ENCODE peak calls at places on chromosomes 6 and 20, in seven cellular contexts. One of them, this sample, is unnamed.
A peak's percentile ranks its signal among the peaks of the same experiment; 100 is the strongest.

GRCh38 chr20:14009206-14009605 is 13.9 kb downstream of the MACROD2 start:
- DNase-seq in K562: no peak
- DNase-seq in HepG2: no peak
- DNase-seq in GM12878: no peak
- DNase-seq in HCT116: no peak
- DNase-seq in SK-N-SH: no peak
- DNase-seq in H1: no peak
- DNase-seq in this sample: no peak

GRCh38 chr20:58714923-58715708 is 22.5 kb downstream of the NPEPL1 start:
- DNase-seq in H1: no peak
- DNase-seq in K562: no peak
- DNase-seq in HCT116: no peak
- DNase-seq in HepG2: no peak
- DNase-seq in SK-N-SH: peak; percentile 29
- DNase-seq in GM12878: no peak
- DNase-seq in this sample: no peak

GRCh38 chr6:108114861-108115597 is 40.5 kb upstream of the OSTM1 start:
- DNase-seq in H1: peak; percentile 79
- DNase-seq in K562: no peak
- DNase-seq in HepG2: no peak
- DNase-seq in HCT116: no peak
- DNase-seq in GM12878: no peak
- DNase-seq in SK-N-SH: peak; percentile 80
- DNase-seq in this sample: no peak

GRCh38 chr6:156699017-156699421 is 78.2 kb upstream of the ARID1B start:
- DNase-seq in HepG2: no peak
- DNase-seq in GM12878: peak; percentile 85
- DNase-seq in K562: no peak
- DNase-seq in HCT116: no peak
- DNase-seq in H1: no peak
- DNase-seq in SK-N-SH: no peak
- DNase-seq in this sample: no peak

GRCh38 chr6:15533379-15534044 is 129.3 kb downstream of the DTNBP1 start:
- DNase-seq in H1: peak; percentile 39
- DNase-seq in GM12878: no peak
- DNase-seq in HepG2: no peak
- DNase-seq in K562: no peak
- DNase-seq in HCT116: no peak
- DNase-seq in SK-N-SH: no peak
- DNase-seq in this sample: no peak

GRCh38 chr20:63488331-63489251 is 10.3 kb downstream of the EEF1A2 start:
- DNase-seq in GM12878: no peak
- DNase-seq in HCT116: no peak
- DNase-seq in SK-N-SH: no peak
- DNase-seq in K562: no peak
- DNase-seq in H1: peak; percentile 76
- DNase-seq in HepG2: no peak
- DNase-seq in this sample: no peak

GRCh38 chr6:41469156-41469950 is 76.8 kb upstream of the FOXP4 start:
- DNase-seq in GM12878: no peak
- DNase-seq in SK-N-SH: no peak
- DNase-seq in K562: no peak
- DNase-seq in HCT116: no peak
- DNase-seq in H1: no peak
- DNase-seq in HepG2: no peak
- DNase-seq in this sample: no peak

GRCh38 chr6:20200761-20201160 is 11.5 kb downstream of the MBOAT1 start:
- DNase-seq in K562: no peak
- DNase-seq in HepG2: no peak
- DNase-seq in SK-N-SH: no peak
- DNase-seq in GM12878: no peak
- DNase-seq in H1: no peak
- DNase-seq in HCT116: no peak
- DNase-seq in this sample: peak; percentile 91

GRCh38 chr20:46378390-46379009 is 27.9 kb downstream of the ELMO2 start:
- DNase-seq in HepG2: peak; percentile 41
- DNase-seq in SK-N-SH: no peak
- DNase-seq in HCT116: no peak
- DNase-seq in GM12878: no peak
- DNase-seq in H1: no peak
- DNase-seq in K562: no peak
- DNase-seq in this sample: no peak

GRCh38 chr6:36804549-36804948 is 34.7 kb downstream of the CPNE5 start:
- DNase-seq in H1: no peak
- DNase-seq in HCT116: no peak
- DNase-seq in K562: peak; percentile 40
- DNase-seq in GM12878: no peak
- DNase-seq in HepG2: no peak
- DNase-seq in SK-N-SH: no peak
- DNase-seq in this sample: no peak

GRCh38 chr6:15500078-15500740 is 162.6 kb downstream of the DTNBP1 start:
- DNase-seq in K562: no peak
- DNase-seq in HepG2: no peak
- DNase-seq in GM12878: no peak
- DNase-seq in H1: no peak
- DNase-seq in HCT116: no peak
- DNase-seq in SK-N-SH: no peak
- DNase-seq in this sample: no peak

GRCh38 chr20:12555369-12555768 is 453.4 kb upstream of the SPTLC3 start:
- DNase-seq in SK-N-SH: no peak
- DNase-seq in HCT116: no peak
- DNase-seq in H1: no peak
- DNase-seq in K562: no peak
- DNase-seq in GM12878: no peak
- DNase-seq in HepG2: no peak
- DNase-seq in this sample: no peak

GRCh38 chr20:56540415-56540814 is 7.4 kb downstream of the FAM209B start:
- DNase-seq in HCT116: no peak
- DNase-seq in HepG2: no peak
- DNase-seq in SK-N-SH: no peak
- DNase-seq in H1: no peak
- DNase-seq in K562: no peak
- DNase-seq in GM12878: no peak
- DNase-seq in this sample: no peak

GRCh38 chr20:56542489-56543020 is 9.5 kb downstream of the FAM209B start:
- DNase-seq in H1: no peak
- DNase-seq in K562: no peak
- DNase-seq in SK-N-SH: no peak
- DNase-seq in HepG2: no peak
- DNase-seq in GM12878: no peak
- DNase-seq in HCT116: no peak
- DNase-seq in this sample: no peak

DNA sequence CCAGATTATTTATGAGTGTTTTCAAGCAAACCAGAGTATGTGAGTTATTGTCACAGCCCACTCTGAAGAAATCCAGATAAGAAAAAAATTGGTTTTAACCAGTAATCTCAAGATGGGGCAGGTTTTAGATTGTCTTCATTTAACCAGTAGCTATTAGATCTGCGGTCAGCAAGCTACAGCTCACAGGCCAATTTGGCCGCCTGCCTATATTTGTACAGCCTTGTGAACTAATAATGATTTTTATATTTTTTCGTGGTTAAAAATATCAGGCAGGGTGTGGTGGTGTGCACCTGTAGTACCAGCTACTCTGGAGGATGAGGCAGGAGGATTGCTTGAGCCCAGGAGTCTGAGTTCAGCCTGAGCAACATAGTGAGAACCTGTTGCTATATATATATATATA is 5.0 kb downstream of the FAM209B start:
- DNase-seq in H1: no peak
- DNase-seq in GM12878: no peak
- DNase-seq in HepG2: no peak
- DNase-seq in K562: no peak
- DNase-seq in SK-N-SH: no peak
- DNase-seq in HCT116: no peak
- DNase-seq in this sample: no peak
- TF ChIP-seq JUND in H1: no peak
- TF ChIP-seq JUND in GM12878: no peak
- TF ChIP-seq JUND in HepG2: no peak
- TF ChIP-seq JUND in K562: no peak
- TF ChIP-seq JUND in SK-N-SH: no peak
- TF ChIP-seq JUND in HCT116: no peak
- TF ChIP-seq JUND in this sample: no peak

DNA sequence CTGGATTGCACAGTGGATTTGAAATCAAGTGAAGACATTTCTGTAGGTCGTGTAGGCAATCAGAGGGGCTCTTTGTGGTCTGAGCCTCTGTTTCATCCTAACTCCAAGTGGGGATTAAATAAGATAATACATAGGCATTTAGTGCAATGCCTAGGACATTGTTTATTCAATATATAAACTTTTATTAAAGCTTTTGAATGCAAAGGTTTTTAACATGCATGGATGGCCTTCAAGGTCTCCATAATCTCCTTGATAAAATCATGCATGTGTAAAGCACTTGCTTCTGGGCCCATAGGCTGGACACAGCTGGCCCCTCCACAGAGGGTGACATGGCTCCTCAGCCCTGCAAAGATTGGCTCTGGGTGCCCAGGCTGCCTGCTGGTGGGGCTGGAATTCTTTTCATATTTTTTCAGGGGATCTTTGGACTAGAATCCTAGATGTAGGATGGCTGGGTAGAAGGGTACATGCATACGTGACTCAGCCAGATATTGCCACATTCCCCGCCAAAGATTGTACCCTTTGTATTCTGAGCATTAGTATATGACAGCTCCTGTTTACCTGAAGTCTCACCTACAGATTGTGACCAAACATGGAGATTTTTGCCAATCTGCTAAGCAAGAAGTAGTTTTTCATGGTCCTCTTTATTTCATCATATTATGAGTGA is 19.0 kb upstream of the AVP start:
- DNase-seq in K562: no peak
- DNase-seq in SK-N-SH: no peak
- DNase-seq in HCT116: no peak
- DNase-seq in HepG2: peak; percentile 99
- DNase-seq in GM12878: no peak
- DNase-seq in H1: no peak
- DNase-seq in this sample: no peak
- TF ChIP-seq JUND in K562: no peak
- TF ChIP-seq JUND in SK-N-SH: no peak
- TF ChIP-seq JUND in HCT116: no peak
- TF ChIP-seq JUND in HepG2: peak; percentile 95
- TF ChIP-seq JUND in GM12878: no peak
- TF ChIP-seq JUND in H1: no peak
- TF ChIP-seq JUND in this sample: no peak

GRCh38 chr20:32332614-32333013 is 25.5 kb upstream of the ASXL1 start:
- DNase-seq in HepG2: no peak
- DNase-seq in H1: no peak
- DNase-seq in K562: no peak
- DNase-seq in GM12878: no peak
- DNase-seq in HCT116: no peak
- DNase-seq in SK-N-SH: no peak
- DNase-seq in this sample: no peak

GRCh38 chr20:32333181-32333987 is 24.7 kb upstream of the ASXL1 start:
- DNase-seq in HCT116: no peak
- DNase-seq in H1: no peak
- DNase-seq in GM12878: peak; percentile 81
- DNase-seq in SK-N-SH: no peak
- DNase-seq in HepG2: no peak
- DNase-seq in K562: no peak
- DNase-seq in this sample: no peak

GRCh38 chr20:32330555-32330897 is 27.6 kb upstream of the ASXL1 start:
- DNase-seq in HepG2: no peak
- DNase-seq in GM12878: no peak
- DNase-seq in SK-N-SH: no peak
- DNase-seq in H1: no peak
- DNase-seq in HCT116: no peak
- DNase-seq in K562: no peak
- DNase-seq in this sample: no peak

GRCh38 chr20:32327087-32327681 is 30.9 kb upstream of the ASXL1 start:
- DNase-seq in SK-N-SH: no peak
- DNase-seq in GM12878: no peak
- DNase-seq in K562: peak; percentile 17
- DNase-seq in HCT116: no peak
- DNase-seq in H1: no peak
- DNase-seq in HepG2: peak; percentile 51
- DNase-seq in this sample: no peak

GRCh38 chr20:32329817-32330554 is 28.1 kb upstream of the ASXL1 start:
- DNase-seq in SK-N-SH: no peak
- DNase-seq in K562: no peak
- DNase-seq in HCT116: no peak
- DNase-seq in GM12878: no peak
- DNase-seq in HepG2: peak; percentile 94
- DNase-seq in H1: no peak
- DNase-seq in this sample: no peak
- TF ChIP-seq JUND in SK-N-SH: no peak
- TF ChIP-seq JUND in K562: no peak
- TF ChIP-seq JUND in HCT116: no peak
- TF ChIP-seq JUND in GM12878: no peak
- TF ChIP-seq JUND in HepG2: no peak
- TF ChIP-seq JUND in H1: no peak
- TF ChIP-seq JUND in this sample: no peak

DNA sequence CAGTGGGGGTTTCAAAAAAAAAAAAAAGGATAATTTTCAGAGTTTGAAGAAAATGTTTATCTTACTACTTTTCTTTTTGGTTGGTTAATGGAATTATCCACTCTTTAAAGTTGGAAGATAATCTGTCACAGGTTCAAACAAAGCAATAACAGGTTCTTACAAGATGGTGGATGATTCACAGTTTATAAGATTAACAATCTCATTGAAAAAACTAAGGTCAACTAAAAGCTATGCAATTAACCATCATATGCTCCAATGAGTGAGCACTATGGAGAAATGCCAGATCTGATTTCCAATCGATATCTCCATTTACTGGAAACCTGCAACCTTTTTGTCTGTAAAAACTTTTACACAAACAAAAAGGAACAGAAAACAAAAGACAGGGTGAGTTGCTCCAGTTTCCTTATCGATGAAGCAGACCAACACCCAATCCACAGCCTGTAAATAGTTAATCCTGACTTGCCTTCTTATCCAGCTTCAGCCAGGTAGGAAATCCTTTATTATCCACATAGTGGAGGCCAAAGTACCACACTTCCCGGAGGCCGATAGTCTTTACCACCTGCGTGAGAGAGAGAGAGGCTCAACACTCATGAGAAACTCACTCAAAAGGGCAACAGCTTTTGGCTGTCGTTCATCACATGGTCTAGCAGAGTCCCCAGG is 32.4 kb downstream of the EZR start:
- DNase-seq in H1: no peak
- DNase-seq in K562: no peak
- DNase-seq in HepG2: no peak
- DNase-seq in SK-N-SH: no peak
- DNase-seq in GM12878: no peak
- DNase-seq in HCT116: no peak
- DNase-seq in this sample: no peak
- TF ChIP-seq JUND in H1: no peak
- TF ChIP-seq JUND in K562: no peak
- TF ChIP-seq JUND in HepG2: no peak
- TF ChIP-seq JUND in SK-N-SH: no peak
- TF ChIP-seq JUND in GM12878: no peak
- TF ChIP-seq JUND in HCT116: no peak
- TF ChIP-seq JUND in this sample: no peak